ENCODE peak calls at places on chromosome 3, in nine cellular contexts. W is cardiac muscle cell, M is right cardiac atrium, G is sigmoid colon, T is A549, B is aorta, Y is tibial artery, E is left lung, P is colonic mucosa. N is an unnamed sample.

GRCh38 chr3:79139395-79140060 is 628.3 kb downstream of the ROBO1 start:
- DNase-seq in W (peak; percentile 31), M (no peak), G (no peak), T (no peak), B (no peak), Y (no peak), E (no peak), P (no peak), N (peak; percentile 34)

GRCh38 chr3:16090013-16090412 is 84.5 kb upstream of the GALNT15 start:
- DNase-seq in W (peak; percentile 95), M (no peak), G (no peak), T (peak; percentile 33), B (no peak), Y (no peak), E (no peak), P (no peak), N (no peak)

GRCh38 chr3:133851266-133851906 is 44.3 kb downstream of the RAB6B start:
- DNase-seq in W (no peak), M (no peak), G (no peak), T (no peak), B (no peak), Y (no peak), E (no peak), P (no peak), N (no peak)

GRCh38 chr3:12969487-12969886 is 103.7 kb downstream of the IQSEC1 start:
- DNase-seq in W (no peak), M (peak; percentile 18), G (no peak), T (no peak), B (no peak), Y (no peak), E (peak; percentile 9), P (no peak), N (no peak)

GRCh38 chr3:183427206-183428139 is 946 bp downstream of the MCF2L2 start:
- DNase-seq in W (no peak), M (no peak), G (no peak), T (no peak), B (no peak), Y (no peak), E (no peak), P (no peak), N (no peak)

GRCh38 chr3:60746690-60747416 is 504.4 kb downstream of the FHIT start:
- DNase-seq in W (no peak), M (no peak), G (no peak), T (no peak), B (no peak), Y (no peak), E (no peak), P (no peak), N (no peak)

GRCh38 chr3:165185707-165186327 is 10.4 kb downstream of the SLITRK3 start:
- DNase-seq in W (peak; percentile 75), M (peak; percentile 27), G (peak; percentile 66), T (no peak), B (no peak), Y (no peak), E (no peak), P (peak; percentile 72), N (peak; percentile 82)

GRCh38 chr3:143676021-143676420 is 172.2 kb downstream of the SLC9A9 start:
- DNase-seq in W (no peak), M (no peak), G (no peak), T (no peak), B (no peak), Y (no peak), E (peak; percentile 65), P (no peak), N (no peak)

GRCh38 chr3:30894521-30895289 is at the start of gene GADL1:
- DNase-seq in W (peak; percentile 21), M (peak; percentile 30), G (peak; percentile 65), T (peak; percentile 29), B (peak; percentile 69), Y (peak; percentile 25), E (peak; percentile 84), P (no peak), N (no peak)

GRCh38 chr3:134309987-134310700 is 59.5 kb upstream of the RYK start:
- DNase-seq in W (no peak), M (no peak), G (no peak), T (no peak), B (no peak), Y (no peak), E (no peak), P (peak; percentile 61), N (peak; percentile 95)

GRCh38 chr3:111998661-111999641 is at the start of gene TAGLN3:
- DNase-seq in W (peak; percentile 25), M (no peak), G (no peak), T (no peak), B (no peak), Y (no peak), E (peak; percentile 69), P (no peak), N (peak; percentile 52)

GRCh38 chr3:47163023-47163989 is 607 bp downstream of the SETD2 start:
- DNase-seq in W (peak; percentile 42), M (peak; percentile 40), G (peak; percentile 70), T (no peak), B (peak; percentile 56), Y (peak; percentile 22), E (peak; percentile 89), P (peak; percentile 47), N (peak; percentile 65)

GRCh38 chr3:157475921-157476395 is 27.3 kb downstream of the VEPH1 start:
- DNase-seq in W (no peak), M (no peak), G (no peak), T (no peak), B (no peak), Y (no peak), E (no peak), P (no peak), N (no peak)

GRCh38 chr3:125356140-125357026 is 18.7 kb downstream of the ZNF148 start:
- DNase-seq in W (no peak), M (no peak), G (no peak), T (no peak), B (no peak), Y (no peak), E (no peak), P (no peak), N (no peak)
- H3K4me3 ChIP-seq in W (peak overlapping the region; percentile 27), M (peak overlapping the region; percentile 35), G (peak overlapping the region; percentile 53), T (peak overlapping the region; percentile 66), B (peak overlapping the region; percentile 88), Y (peak overlapping the region; percentile 61), E (peak overlapping the region; percentile 47), P (peak overlapping the region; percentile 57), N (peak overlapping the region; percentile 42)

GRCh38 chr3:192885374-192885773 is 32.3 kb downstream of the MB21D2 start:
- DNase-seq in W (no peak), M (no peak), G (no peak), T (no peak), B (no peak), Y (no peak), E (no peak), P (no peak), N (no peak)
- H3K4me1 ChIP-seq in W (peaks cover 13% of the 10 kb centered on the region), M (peaks cover 3% of the 10 kb centered on the region), G (peaks cover 34% of the 10 kb centered on the region), T (peaks cover 53% of the 10 kb centered on the region), B (no peaks in the 10 kb centered on the region), Y (peaks cover 20% of the 10 kb centered on the region), E (peaks cover 17% of the 10 kb centered on the region), P (no peaks in the 10 kb centered on the region), N (peaks cover 12% of the 10 kb centered on the region)

DNA sequence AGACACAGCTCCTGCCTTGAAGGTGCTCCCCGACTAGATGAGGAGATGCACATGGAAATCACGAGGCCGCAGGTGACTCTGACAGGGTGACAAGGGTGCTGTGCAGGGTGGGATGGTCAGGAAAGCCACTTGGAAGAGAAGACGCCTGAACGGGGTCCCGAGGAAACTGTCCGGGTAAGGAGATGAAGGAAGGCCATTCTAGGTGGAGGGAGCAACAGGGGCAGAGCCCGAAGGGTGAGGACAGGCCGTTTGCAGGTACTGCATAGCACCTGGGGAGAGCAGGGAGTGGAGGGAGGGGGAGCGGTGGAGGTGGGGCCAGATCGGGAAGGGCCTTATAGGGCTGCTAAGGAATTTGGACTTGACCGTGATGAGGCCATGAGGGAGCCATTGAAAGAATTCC is 105.6 kb upstream of the DLG1 start:
- DNase-seq in W (no peak), M (no peak), G (no peak), T (no peak), B (no peak), Y (no peak), E (no peak), P (no peak), N (no peak)
- H3K4me3 ChIP-seq in W (no peak overlapping the region), M (no peak overlapping the region), G (no peak overlapping the region), T (no peak overlapping the region), B (no peak overlapping the region), Y (no peak overlapping the region), E (no peak overlapping the region), P (no peak overlapping the region), N (no peak overlapping the region)

GRCh38 chr3:123326531-123326930 is 122.4 kb downstream of the ADCY5 start:
- DNase-seq in W (no peak), M (no peak), G (no peak), T (no peak), B (no peak), Y (no peak), E (peak; percentile 23), P (no peak), N (no peak)
- H3K4me1 ChIP-seq in W (peaks cover 11% of the 10 kb centered on the region), M (peaks cover 2% of the 10 kb centered on the region), G (peaks cover 48% of the 10 kb centered on the region), T (no peaks in the 10 kb centered on the region), B (no peaks in the 10 kb centered on the region), Y (peaks cover 44% of the 10 kb centered on the region), E (no peaks in the 10 kb centered on the region), P (no peaks in the 10 kb centered on the region), N (no peaks in the 10 kb centered on the region)

GRCh38 chr3:58102371-58102750 is 94.1 kb downstream of the FLNB start:
- DNase-seq in W (no peak), M (no peak), G (peak; percentile 33), T (no peak), B (no peak), Y (no peak), E (no peak), P (no peak), N (no peak)
- H3K4me3 ChIP-seq in W (no peak overlapping the region), M (no peak overlapping the region), G (no peak overlapping the region), T (no peak overlapping the region), B (no peak overlapping the region), Y (no peak overlapping the region), E (no peak overlapping the region), P (no peak overlapping the region), N (no peak overlapping the region)

DNA sequence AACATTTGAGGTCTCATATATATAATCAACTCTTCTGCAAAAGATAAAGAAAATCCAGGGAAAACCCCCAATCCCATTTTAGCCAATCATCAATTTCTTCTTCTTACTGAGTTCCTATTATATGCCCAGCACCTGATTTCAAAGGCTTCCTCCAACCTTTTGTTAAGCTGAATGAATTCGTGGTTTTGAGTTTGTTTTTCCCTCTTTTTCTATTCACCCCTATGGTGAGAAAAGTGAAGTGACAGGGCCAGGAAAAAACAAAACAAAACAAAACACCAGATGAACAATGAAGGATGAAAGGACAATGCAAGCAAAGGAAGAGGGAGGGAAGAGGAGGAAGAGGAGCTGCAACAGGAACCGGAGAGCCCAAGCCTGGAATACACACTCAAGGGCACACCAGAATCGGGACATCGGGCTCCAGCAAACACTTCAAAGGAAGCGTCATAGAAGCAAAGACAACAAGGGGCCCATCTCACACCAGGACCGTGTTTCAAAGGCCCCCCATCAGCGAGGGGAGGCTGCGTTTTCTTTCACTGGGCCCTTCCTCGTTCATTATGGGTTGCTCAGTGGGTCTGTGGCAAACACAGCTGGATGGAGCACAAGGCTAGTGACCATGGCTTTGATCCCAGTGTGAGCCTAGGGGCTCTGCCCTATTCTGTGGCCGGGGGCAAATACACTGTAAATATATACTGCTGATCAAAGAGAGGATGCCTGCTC is 50.2 kb downstream of the VGLL4 start:
- DNase-seq in W (no peak), M (no peak), G (no peak), T (no peak), B (no peak), Y (no peak), E (no peak), P (no peak), N (no peak)
- H3K4me1 ChIP-seq in W (peaks cover 51% of the 10 kb centered on the region), M (peaks cover 43% of the 10 kb centered on the region), G (peaks cover 77% of the 10 kb centered on the region), T (peaks cover 11% of the 10 kb centered on the region), B (peaks cover 28% of the 10 kb centered on the region), Y (peaks cover 62% of the 10 kb centered on the region), E (peaks cover 37% of the 10 kb centered on the region), P (peaks cover 3% of the 10 kb centered on the region), N (no peaks in the 10 kb centered on the region)

GRCh38 chr3:104547040-104547439 is 819.7 kb upstream of the ALCAM start:
- DNase-seq in W (no peak), M (no peak), G (no peak), T (no peak), B (no peak), Y (no peak), E (no peak), P (no peak), N (no peak)
- H3K4me3 ChIP-seq in W (no peak overlapping the region), M (no peak overlapping the region), G (no peak overlapping the region), T (no peak overlapping the region), B (no peak overlapping the region), Y (no peak overlapping the region), E (no peak overlapping the region), P (no peak overlapping the region), N (no peak overlapping the region)

N was measured in small intestine.